ENCODE peak calls at places on chromosomes 2 and 18, in seven cellular contexts. S is HTR-8/SVneo, H is anterior cingulate cortex, Z is type B pancreatic cell, A is neuronal stem cell, U is substantia nigra, X is fibroblast of the aortic adventitia. G is an unnamed sample.

GRCh38 chr2:9519250-9519649 is 36.4 kb downstream of the ADAM17 start:
- DNase-seq in U (no peak), H (no peak), A (no peak), S (no peak), Z (no peak), X (no peak), G (no peak)

GRCh38 chr2:40400336-40400953 is 51.4 kb downstream of the SLC8A1 start:
- DNase-seq in S (no peak), A (no peak), Z (no peak), X (peak), U (no peak), H (no peak), G (no peak)

GRCh38 chr2:113237604-113238003 is 41.1 kb downstream of the PAX8 start:
- DNase-seq in H (no peak), X (no peak), Z (no peak), U (no peak), S (no peak), A (no peak), G (no peak)

GRCh38 chr2:180657054-180657453 is 323.4 kb upstream of the UBE2E3 start:
- DNase-seq in X (peak), Z (no peak), H (no peak), S (peak), A (no peak), U (no peak), G (no peak)

GRCh38 chr2:48905696-48906095 is 150.2 kb upstream of the LHCGR start:
- DNase-seq in Z (no peak), X (no peak), U (no peak), H (no peak), A (no peak), S (no peak), G (no peak)

GRCh38 chr2:200254788-200255187 is 51.7 kb upstream of the SPATS2L start:
- DNase-seq in U (no peak), A (no peak), S (no peak), H (no peak), Z (no peak), X (no peak), G (no peak)

GRCh38 chr18:79621501-79621900 is 58.1 kb upstream of the CTDP1 start:
- DNase-seq in U (no peak), X (no peak), Z (no peak), S (no peak), H (no peak), A (no peak), G (no peak)

GRCh38 chr2:29239209-29239960 is 124.2 kb downstream of the CLIP4 start:
- DNase-seq in Z (no peak), H (no peak), A (no peak), U (no peak), S (no peak), X (no peak), G (no peak)

GRCh38 chr2:16870677-16871076 is 205.0 kb upstream of the CYRIA start:
- DNase-seq in X (no peak), Z (no peak), S (no peak), A (no peak), U (no peak), H (no peak), G (no peak)

GRCh38 chr2:98334439-98335078 is 11.7 kb upstream of the CNGA3 start:
- DNase-seq in Z (no peak), X (peak), A (no peak), S (peak), H (no peak), U (no peak), G (no peak)

GRCh38 chr2:187302146-187302545 is 145.9 kb downstream of the CALCRL start:
- DNase-seq in H (no peak), A (no peak), U (no peak), X (peak), Z (no peak), S (no peak), G (no peak)

GRCh38 chr2:129193961-129194360 is 785.5 kb upstream of the RAB6C start:
- DNase-seq in X (no peak), S (no peak), U (no peak), Z (no peak), A (no peak), H (no peak), G (no peak)

GRCh38 chr2:44551001-44551400 is 189.3 kb downstream of the CAMKMT start:
- DNase-seq in U (no peak), S (no peak), Z (no peak), A (no peak), H (no peak), X (no peak), G (no peak)

GRCh38 chr2:239227661-239228371 is 173.0 kb downstream of the HDAC4 start:
- DNase-seq in S (no peak), A (no peak), Z (no peak), U (no peak), X (no peak), H (no peak), G (peak)

GRCh38 chr2:150063950-150064549 is 423.4 kb downstream of the RND3 start:
- DNase-seq in X (peak), Z (no peak), H (no peak), S (no peak), A (peak), U (no peak), G (no peak)

GRCh38 chr2:21396252-21396651 is 272.5 kb downstream of the TDRD15 start:
- DNase-seq in A (no peak), Z (no peak), U (no peak), X (no peak), H (no peak), S (no peak), G (no peak)

GRCh38 chr18:6971823-6972478 is 145.6 kb downstream of the LAMA1 start:
- DNase-seq in A (no peak), X (no peak), Z (no peak), H (no peak), U (no peak), S (no peak), G (no peak)

GRCh38 chr2:146312899-146313298 is 1531.9 kb upstream of the ACVR2A start:
- DNase-seq in X (peak), H (no peak), S (no peak), Z (no peak), A (no peak), U (no peak), G (no peak)

GRCh38 chr18:63263444-63263843 is 56.1 kb downstream of the BCL2 start:
- DNase-seq in S (no peak), U (no peak), A (no peak), H (no peak), X (no peak), Z (no peak), G (no peak)

GRCh38 chr2:117972466-117973123 is 41.3 kb downstream of the CCDC93 start:
- DNase-seq in H (no peak), X (peak), A (no peak), S (no peak), U (no peak), Z (no peak), G (no peak)

GRCh38 chr2:8517850-8518480 is 163.9 kb upstream of the ID2 start:
- DNase-seq in U (no peak), S (no peak), A (peak), X (no peak), H (no peak), Z (no peak), G (no peak)

GRCh38 chr2:39118786-39119499 is 1.9 kb downstream of the SOS1 start:
- DNase-seq in A (no peak), H (no peak), X (peak), U (no peak), Z (no peak), S (no peak), G (no peak)

GRCh38 chr2:54386993-54387590 is 69.0 kb upstream of the SPTBN1 start:
- DNase-seq in H (no peak), U (no peak), X (peak), S (no peak), Z (no peak), A (no peak), G (no peak)

GRCh38 chr18:49639643-49640361 is 77.9 kb downstream of the LIPG start:
- DNase-seq in S (no peak), A (no peak), X (no peak), H (no peak), Z (no peak), U (no peak), G (no peak)

GRCh38 chr2:42974303-42974696 is 181.9 kb upstream of the HAAO start:
- DNase-seq in S (no peak), U (no peak), H (no peak), Z (no peak), A (no peak), X (peak), G (no peak)

GRCh38 chr2:227877359-227878309 is 6.2 kb downstream of the DAW1 start:
- DNase-seq in A (no peak), U (no peak), S (no peak), X (peak), Z (no peak), H (no peak), G (no peak)

GRCh38 chr2:12502759-12503158 is 214.0 kb upstream of the TRIB2 start:
- DNase-seq in H (no peak), X (no peak), S (no peak), A (no peak), Z (no peak), U (no peak), G (no peak)

GRCh38 chr2:174158003-174158402 is 90.3 kb downstream of the OLA1 start:
- DNase-seq in Z (no peak), X (peak), H (no peak), U (peak), A (peak), S (peak), G (no peak)

GRCh38 chr18:48203288-48203945 is 205.8 kb downstream of the ZBTB7C start:
- DNase-seq in A (no peak), X (no peak), U (no peak), H (no peak), Z (no peak), S (no peak), G (no peak)

GRCh38 chr2:32135409-32135808 is 30.3 kb upstream of the SLC30A6 start:
- DNase-seq in Z (no peak), U (no peak), S (peak), A (no peak), H (no peak), X (peak), G (no peak)

GRCh38 chr2:59502981-59503380 is 1050.5 kb downstream of the BCL11A start:
- DNase-seq in X (no peak), Z (no peak), U (no peak), S (no peak), A (no peak), H (no peak), G (no peak)